ENCODE peak calls at places on chromosome 9, in five cellular contexts. L, K, D, X and R are unnamed samples.

GRCh38 chr9:14710804-14711203 is 11.7 kb downstream of the CER1 start:
- DNase-seq in D (peak; percentile 64), X (peak; percentile 42), K (no peak), L (no peak), R (peak; percentile 15)

GRCh38 chr9:110744753-110745522 is 76.3 kb downstream of the MUSK start:
- DNase-seq in L (peak; percentile 63), X (peak; percentile 98), K (peak; percentile 89), D (peak; percentile 91), R (peak; percentile 98)

GRCh38 chr9:20242767-20243166 is 379.5 kb downstream of the MLLT3 start:
- DNase-seq in K (no peak), X (no peak), L (no peak), D (no peak), R (no peak)

GRCh38 chr9:133054966-133055365 is 6.8 kb upstream of the CEL start:
- DNase-seq in X (peak; percentile 4), K (no peak), L (no peak), D (no peak), R (peak; percentile 16)

GRCh38 chr9:114592356-114592755 is 4.8 kb downstream of the ATP6V1G1 start:
- DNase-seq in D (peak; percentile 2), X (no peak), L (no peak), K (peak; percentile 83), R (peak; percentile 32)

GRCh38 chr9:134705786-134706185 is 64.2 kb downstream of the COL5A1 start:
- DNase-seq in K (no peak), X (no peak), D (no peak), L (no peak), R (no peak)

GRCh38 chr9:82488702-82489578 is 500.4 kb downstream of the SPATA31D1 start:
- DNase-seq in D (peak; percentile 31), K (no peak), X (peak; percentile 100), L (peak; percentile 41), R (peak; percentile 99)

GRCh38 chr9:95268681-95269080 is 48.8 kb downstream of the FANCC start:
- DNase-seq in D (peak; percentile 23), X (no peak), L (peak; percentile 75), K (peak; percentile 47), R (peak; percentile 27)

GRCh38 chr9:111067472-111067871 is 29.2 kb upstream of the LPAR1 start:
- DNase-seq in L (no peak), D (no peak), K (no peak), X (no peak), R (no peak)

GRCh38 chr9:115071176-115071575 is 46.8 kb downstream of the TNC start:
- DNase-seq in D (no peak), K (no peak), L (no peak), X (no peak), R (no peak)

GRCh38 chr9:123544007-123544827 is 188.2 kb downstream of the CRB2 start:
- DNase-seq in K (peak; percentile 56), L (peak; percentile 46), X (peak; percentile 20), D (peak; percentile 42), R (peak; percentile 68)

GRCh38 chr9:91056917-91057316 is 255.3 kb downstream of the SYK start:
- DNase-seq in K (peak; percentile 85), D (no peak), L (no peak), X (peak; percentile 17), R (no peak)

GRCh38 chr9:82546131-82546530 is 516.8 kb downstream of the RASEF start:
- DNase-seq in X (no peak), K (no peak), L (no peak), D (no peak), R (no peak)

GRCh38 chr9:38371495-38371894 is 21.0 kb upstream of the ALDH1B1 start:
- DNase-seq in X (peak; percentile 34), K (no peak), D (peak; percentile 63), L (peak; percentile 67), R (peak; percentile 55)

GRCh38 chr9:133716564-133717112 is 21.5 kb downstream of the SARDH start:
- DNase-seq in K (no peak), D (no peak), L (no peak), X (no peak), R (no peak)

DNA sequence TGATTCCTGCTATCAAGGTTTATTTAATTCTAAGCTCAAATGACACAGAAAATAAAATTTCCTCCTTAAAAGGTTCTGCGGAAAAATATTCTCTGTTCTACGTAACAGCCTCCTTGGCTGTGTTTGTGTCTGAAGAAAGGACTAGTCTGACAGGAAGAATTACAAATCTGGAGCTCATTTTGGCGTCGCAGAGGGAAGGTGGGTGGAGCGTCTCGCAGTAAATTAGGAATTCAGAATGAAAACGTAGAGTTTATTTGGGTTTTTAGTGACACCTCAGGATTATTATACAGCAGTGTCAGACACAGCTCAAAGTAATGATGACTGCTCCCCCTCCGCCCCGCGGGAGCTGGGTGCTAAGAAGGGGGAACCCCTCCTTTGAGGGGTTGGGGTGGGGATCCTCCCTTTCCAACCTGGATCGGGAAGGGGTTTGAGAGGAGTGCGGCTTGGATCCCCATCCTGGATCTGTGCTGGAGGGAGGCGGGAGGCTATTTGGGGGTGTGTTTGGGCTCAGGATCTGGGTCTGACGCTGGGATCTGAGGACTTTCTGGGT is 929 bp upstream of the TGFBR1 start:
- DNase-seq in X (peak; percentile 32), K (peak; percentile 24), L (peak; percentile 27), D (peak; percentile 18), R (peak; percentile 32)
- TF ChIP-seq EZH2 in X (no peak), K (no peak), L (no peak), D (no peak), R (no peak)

GRCh38 chr9:86277072-86277471 is 5.3 kb downstream of the ISCA1 start:
- DNase-seq in K (no peak), D (no peak), X (no peak), L (no peak), R (no peak)
- H3K4me1 ChIP-seq in K (peaks cover 6% of the 10 kb centered on the region), D (peaks cover 7% of the 10 kb centered on the region), X (peaks cover 5% of the 10 kb centered on the region), L (peaks cover 18% of the 10 kb centered on the region), R (peaks cover 2% of the 10 kb centered on the region)

DNA sequence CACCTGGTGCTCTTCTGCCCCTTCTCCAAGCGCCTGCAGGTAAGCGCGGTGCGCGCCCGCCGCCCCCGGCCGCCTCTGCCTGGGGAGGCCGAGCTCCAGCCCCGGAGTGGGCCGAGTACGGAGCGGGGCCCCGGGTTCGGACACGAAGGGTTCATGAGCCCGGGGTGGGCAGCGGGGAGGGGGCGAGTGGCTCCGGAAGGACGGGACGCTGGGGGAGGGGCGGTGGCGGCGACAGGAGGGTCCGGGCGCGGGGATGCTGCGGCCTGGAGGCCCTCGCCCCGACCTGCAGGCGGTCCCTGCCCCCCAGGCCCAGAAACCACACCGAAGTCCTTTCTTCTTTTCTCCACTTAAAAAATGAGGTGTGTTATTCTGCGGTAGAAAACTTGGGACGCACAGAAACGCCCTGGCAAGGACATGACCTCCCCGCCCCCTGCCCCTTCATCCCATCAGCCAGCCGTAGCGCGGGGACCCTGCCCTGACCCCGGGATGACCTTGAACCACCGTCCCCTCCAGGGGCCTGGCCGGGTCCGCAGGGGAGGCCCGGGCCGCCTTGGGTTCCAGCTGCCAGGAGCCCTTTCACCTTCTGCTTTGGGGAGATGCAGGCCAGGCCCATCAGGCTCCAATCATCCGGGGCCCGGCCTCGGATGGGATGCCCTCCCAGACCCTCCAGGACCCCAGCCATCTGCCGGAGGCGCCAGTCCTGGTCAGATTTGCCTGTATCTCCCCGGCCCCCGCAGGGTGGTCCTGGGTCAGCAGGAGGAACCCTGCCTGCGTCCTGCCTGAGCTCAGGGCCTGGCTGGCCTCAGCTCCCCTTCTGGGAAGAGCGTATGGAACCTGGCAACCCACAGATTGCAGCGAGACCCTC is 550 bp downstream of the DIPK1B start:
- DNase-seq in X (no peak), K (no peak), D (no peak), L (peak; percentile 10), R (no peak)
- TF ChIP-seq EZH2 in X (peak; percentile 40), K (no peak), D (no peak), L (no peak), R (peak; percentile 46)

GRCh38 chr9:129500166-129500862 is 120.6 kb downstream of the C9orf50 start:
- DNase-seq in X (peak; percentile 72), L (peak; percentile 72), D (no peak), K (no peak), R (no peak)
- H3K4me1 ChIP-seq in X (peaks cover 66% of the 10 kb centered on the region), L (peaks cover 52% of the 10 kb centered on the region), D (peaks cover 11% of the 10 kb centered on the region), K (peaks cover 20% of the 10 kb centered on the region), R (peaks cover 29% of the 10 kb centered on the region)

GRCh38 chr9:128393171-128393761 is 22.1 kb downstream of the URM1 start:
- DNase-seq in D (no peak), K (no peak), X (no peak), L (no peak), R (no peak)

GRCh38 chr9:128392302-128393152 is 21.4 kb downstream of the URM1 start:
- DNase-seq in L (no peak), K (no peak), X (no peak), D (no peak), R (no peak)

GRCh38 chr9:128396970-128397613 is 23.6 kb upstream of the CERCAM start:
- DNase-seq in K (peak; percentile 24), X (no peak), D (no peak), L (no peak), R (no peak)

GRCh38 chr9:128393971-128394370 is 22.8 kb downstream of the URM1 start:
- DNase-seq in K (no peak), L (no peak), X (no peak), D (no peak), R (no peak)

DNA sequence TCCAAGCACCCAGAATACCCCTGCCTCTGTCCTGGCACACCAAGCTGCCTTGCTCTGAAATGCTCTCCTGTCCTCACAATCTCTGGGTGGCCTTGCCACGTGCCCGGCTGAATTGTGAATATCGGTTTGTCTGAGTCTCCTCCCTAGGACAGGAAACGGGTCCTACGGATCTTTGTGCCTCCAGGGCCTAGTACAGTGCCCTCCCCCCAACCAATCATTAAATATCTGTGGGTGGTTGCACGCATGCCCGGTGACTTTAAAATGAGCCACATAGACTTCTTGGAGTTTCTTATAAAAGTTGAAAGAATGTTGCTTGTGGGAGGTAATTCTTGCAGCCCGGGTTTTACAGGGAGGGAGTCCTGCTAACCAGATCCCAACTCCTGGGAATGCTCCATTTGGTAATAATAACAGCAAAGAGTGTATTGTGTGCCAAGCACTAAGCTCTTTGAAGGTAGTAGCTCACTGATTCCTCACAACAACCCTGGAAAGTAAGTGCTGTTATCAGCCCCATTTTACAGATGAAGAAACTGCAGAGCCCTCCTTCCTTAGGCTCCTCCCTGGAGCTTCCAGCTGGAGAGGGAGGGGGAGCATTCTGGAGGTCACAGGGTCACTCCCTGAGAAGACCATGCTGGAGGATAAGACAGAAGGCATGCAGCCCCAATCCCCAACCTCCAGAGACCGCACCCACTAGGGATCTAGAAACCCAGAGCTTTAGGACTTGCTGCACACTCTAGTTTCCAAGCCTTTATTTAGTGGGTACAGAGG is 23.4 kb downstream of the URM1 start:
- DNase-seq in X (no peak), L (no peak), K (no peak), D (peak; percentile 2), R (no peak)
- TF ChIP-seq EZH2 in X (no peak), L (no peak), K (no peak), D (no peak), R (no peak)

GRCh38 chr9:124758061-124758460 is 13.1 kb downstream of the NR6A1 start:
- DNase-seq in X (no peak), L (no peak), D (no peak), K (no peak), R (no peak)
- H3K4me1 ChIP-seq in X (peaks cover 9% of the 10 kb centered on the region), L (peaks cover 13% of the 10 kb centered on the region), D (no peaks in the 10 kb centered on the region), K (no peaks in the 10 kb centered on the region), R (no peaks in the 10 kb centered on the region)